ENCODE peak calls at places on chromosomes 3 and 15, in nine cellular contexts. V, P, H, T, X, O, L, Q and Y are unnamed samples.

GRCh38 chr15:60006203-60006782 is 2.2 kb downstream of the FOXB1 start:
- DNase-seq in V (no peak), P (no peak), H (no peak), T (peak; percentile 35), X (peak; percentile 63), O (no peak), L (peak; percentile 29), Q (no peak), Y (peak; percentile 62)

GRCh38 chr3:30340500-30340899 is 265.9 kb upstream of the TGFBR2 start:
- DNase-seq in V (no peak), P (no peak), H (no peak), T (no peak), X (no peak), O (no peak), L (no peak), Q (no peak), Y (no peak)

GRCh38 chr3:25259871-25260270 is 168.2 kb upstream of the RARB start:
- DNase-seq in V (peak; percentile 81), P (no peak), H (no peak), T (no peak), X (no peak), O (no peak), L (no peak), Q (no peak), Y (no peak)

GRCh38 chr3:111636506-111636905 is 41.4 kb upstream of the ZBED2 start:
- DNase-seq in V (no peak), P (no peak), H (no peak), T (no peak), X (no peak), O (no peak), L (no peak), Q (no peak), Y (no peak)

GRCh38 chr3:135170732-135171131 is 375.7 kb downstream of the EPHB1 start:
- DNase-seq in V (no peak), P (no peak), H (no peak), T (no peak), X (no peak), O (no peak), L (no peak), Q (no peak), Y (no peak)

GRCh38 chr3:80688814-80689213 is 921.0 kb upstream of the ROBO1 start:
- DNase-seq in V (peak; percentile 44), P (no peak), H (no peak), T (no peak), X (no peak), O (no peak), L (peak; percentile 51), Q (no peak), Y (no peak)

GRCh38 chr15:83289160-83289559 is 4.7 kb upstream of the BNC1 start:
- DNase-seq in V (no peak), P (peak; percentile 44), H (no peak), T (no peak), X (no peak), O (no peak), L (peak; percentile 53), Q (no peak), Y (no peak)

GRCh38 chr3:60742606-60743145 is 508.6 kb downstream of the FHIT start:
- DNase-seq in V (no peak), P (no peak), H (no peak), T (no peak), X (no peak), O (no peak), L (peak; percentile 13), Q (peak; percentile 60), Y (no peak)

GRCh38 chr15:36632196-36632595 is 52.8 kb downstream of the CDIN1 start:
- DNase-seq in V (no peak), P (peak; percentile 8), H (no peak), T (no peak), X (no peak), O (no peak), L (peak; percentile 84), Q (no peak), Y (no peak)

GRCh38 chr3:8069471-8069870 is 432.2 kb upstream of the LMCD1 start:
- DNase-seq in V (no peak), P (no peak), H (no peak), T (no peak), X (no peak), O (no peak), L (peak; percentile 20), Q (no peak), Y (no peak)

GRCh38 chr3:129602730-129603560 is 3.5 kb downstream of the PLXND1 start:
- DNase-seq in V (peak; percentile 80), P (peak; percentile 77), H (peak; percentile 58), T (peak; percentile 56), X (no peak), O (peak; percentile 90), L (no peak), Q (peak; percentile 87), Y (no peak)

GRCh38 chr3:150317469-150317868 is 90.6 kb upstream of the TSC22D2 start:
- DNase-seq in V (no peak), P (no peak), H (no peak), T (no peak), X (no peak), O (no peak), L (peak; percentile 58), Q (no peak), Y (no peak)
- TF ChIP-seq CTCF in V (no peak), P (no peak), H (no peak), T (no peak), X (no peak), O (no peak), L (no peak), Q (no peak), Y (no peak)

GRCh38 chr3:46368569-46368968 is 2.2 kb upstream of the CCR5 start:
- DNase-seq in V (no peak), P (no peak), H (no peak), T (peak; percentile 77), X (peak; percentile 60), O (peak; percentile 22), L (peak; percentile 32), Q (peak; percentile 74), Y (peak; percentile 41)
- TF ChIP-seq CTCF in V (no peak), P (no peak), H (no peak), T (peak; percentile 24), X (peak; percentile 46), O (no peak), L (peak; percentile 28), Q (no peak), Y (peak; percentile 61)

GRCh38 chr3:146594843-146595482 is 10.2 kb downstream of the PLSCR5 start:
- DNase-seq in V (peak; percentile 9), P (no peak), H (no peak), T (no peak), X (no peak), O (no peak), L (peak; percentile 42), Q (no peak), Y (no peak)
- TF ChIP-seq CTCF in V (peak; percentile 28), P (peak; percentile 38), H (no peak), T (peak; percentile 17), X (peak; percentile 1), O (no peak), L (peak; percentile 47), Q (peak; percentile 35), Y (peak; percentile 28)

GRCh38 chr3:38152660-38153059 is 12.7 kb upstream of the OXSR1 start:
- DNase-seq in V (no peak), P (no peak), H (no peak), T (no peak), X (no peak), O (no peak), L (no peak), Q (no peak), Y (no peak)

GRCh38 chr3:38151667-38152265 is 13.3 kb downstream of the MYD88 start:
- DNase-seq in V (no peak), P (no peak), H (no peak), T (no peak), X (no peak), O (no peak), L (peak; percentile 98), Q (no peak), Y (no peak)

GRCh38 chr3:38149701-38150100 is 11.2 kb downstream of the MYD88 start:
- DNase-seq in V (no peak), P (no peak), H (no peak), T (no peak), X (no peak), O (no peak), L (no peak), Q (no peak), Y (no peak)

GRCh38 chr3:38153221-38153620 is 12.1 kb upstream of the OXSR1 start:
- DNase-seq in V (no peak), P (no peak), H (no peak), T (no peak), X (no peak), O (no peak), L (no peak), Q (no peak), Y (no peak)

GRCh38 chr3:38150780-38151528 is 12.5 kb downstream of the MYD88 start:
- DNase-seq in V (no peak), P (no peak), H (no peak), T (no peak), X (no peak), O (no peak), L (no peak), Q (no peak), Y (no peak)
- TF ChIP-seq CTCF in V (no peak), P (no peak), H (no peak), T (no peak), X (no peak), O (no peak), L (no peak), Q (no peak), Y (no peak)

GRCh38 chr3:71859128-71859519 is 74.2 kb upstream of the PROK2 start:
- DNase-seq in V (no peak), P (no peak), H (no peak), T (no peak), X (no peak), O (no peak), L (peak; percentile 58), Q (no peak), Y (peak; percentile 27)
- TF ChIP-seq CTCF in V (no peak), P (peak; percentile 11), H (no peak), T (peak; percentile 32), X (no peak), O (no peak), L (peak; percentile 50), Q (peak; percentile 17), Y (peak; percentile 46)